ENCODE peak calls at places on chromosomes 6 and 20, in four cellular contexts. One of them, this sample, is unnamed.

GRCh38 chr6:51045548-51045947 is 226.9 kb downstream of the TFAP2B start:
- DNase-seq in CD8-positive, alpha-beta T cell: no peak
- DNase-seq in BJ: no peak
- DNase-seq in cardiac fibroblast: no peak
- DNase-seq in this sample: no peak

GRCh38 chr6:141301779-141302178 is 830.9 kb upstream of the GJE1 start:
- DNase-seq in BJ: no peak
- DNase-seq in CD8-positive, alpha-beta T cell: no peak
- DNase-seq in cardiac fibroblast: peak
- DNase-seq in this sample: no peak

GRCh38 chr6:150996968-150997367 is 131.5 kb downstream of the MTHFD1L start:
- DNase-seq in CD8-positive, alpha-beta T cell: no peak
- DNase-seq in BJ: no peak
- DNase-seq in cardiac fibroblast: no peak
- DNase-seq in this sample: no peak

GRCh38 chr6:39530201-39530759 is 194.9 kb downstream of the KIF6 start:
- DNase-seq in CD8-positive, alpha-beta T cell: no peak
- DNase-seq in BJ: no peak
- DNase-seq in cardiac fibroblast: peak
- DNase-seq in this sample: peak

GRCh38 chr20:44961024-44961866 is 1.0 kb upstream of the TOMM34 start:
- DNase-seq in BJ: no peak
- DNase-seq in cardiac fibroblast: no peak
- DNase-seq in CD8-positive, alpha-beta T cell: no peak
- DNase-seq in this sample: no peak

GRCh38 chr6:139942333-139942732 is 567.9 kb upstream of the CITED2 start:
- DNase-seq in cardiac fibroblast: no peak
- DNase-seq in BJ: no peak
- DNase-seq in CD8-positive, alpha-beta T cell: no peak
- DNase-seq in this sample: no peak

GRCh38 chr6:159693894-159694545 is 979 bp upstream of the SOD2 start:
- DNase-seq in BJ: no peak
- DNase-seq in cardiac fibroblast: peak
- DNase-seq in CD8-positive, alpha-beta T cell: peak
- DNase-seq in this sample: no peak

GRCh38 chr6:39191236-39191930 is 37.9 kb downstream of the KCNK5 start:
- DNase-seq in cardiac fibroblast: no peak
- DNase-seq in CD8-positive, alpha-beta T cell: no peak
- DNase-seq in BJ: no peak
- DNase-seq in this sample: no peak

GRCh38 chr6:97282238-97282725 is 734 bp downstream of the MMS22L start:
- DNase-seq in CD8-positive, alpha-beta T cell: no peak
- DNase-seq in cardiac fibroblast: peak
- DNase-seq in BJ: no peak
- DNase-seq in this sample: no peak

GRCh38 chr20:39880890-39881289 is 808.1 kb downstream of the MAFB start:
- DNase-seq in CD8-positive, alpha-beta T cell: no peak
- DNase-seq in cardiac fibroblast: peak
- DNase-seq in BJ: no peak
- DNase-seq in this sample: no peak

GRCh38 chr20:4283011-4283410 is 267.7 kb upstream of the RNF24 start:
- DNase-seq in CD8-positive, alpha-beta T cell: no peak
- DNase-seq in cardiac fibroblast: no peak
- DNase-seq in BJ: no peak
- DNase-seq in this sample: no peak

GRCh38 chr6:12011276-12012112 is 618 bp upstream of the HIVEP1 start:
- DNase-seq in cardiac fibroblast: peak
- DNase-seq in BJ: peak
- DNase-seq in CD8-positive, alpha-beta T cell: peak
- DNase-seq in this sample: peak
- H3K4me3 ChIP-seq in cardiac fibroblast: peak
- H3K4me3 ChIP-seq in BJ: peak
- H3K4me3 ChIP-seq in CD8-positive, alpha-beta T cell: no peak
- H3K4me3 ChIP-seq in this sample: peak

DNA sequence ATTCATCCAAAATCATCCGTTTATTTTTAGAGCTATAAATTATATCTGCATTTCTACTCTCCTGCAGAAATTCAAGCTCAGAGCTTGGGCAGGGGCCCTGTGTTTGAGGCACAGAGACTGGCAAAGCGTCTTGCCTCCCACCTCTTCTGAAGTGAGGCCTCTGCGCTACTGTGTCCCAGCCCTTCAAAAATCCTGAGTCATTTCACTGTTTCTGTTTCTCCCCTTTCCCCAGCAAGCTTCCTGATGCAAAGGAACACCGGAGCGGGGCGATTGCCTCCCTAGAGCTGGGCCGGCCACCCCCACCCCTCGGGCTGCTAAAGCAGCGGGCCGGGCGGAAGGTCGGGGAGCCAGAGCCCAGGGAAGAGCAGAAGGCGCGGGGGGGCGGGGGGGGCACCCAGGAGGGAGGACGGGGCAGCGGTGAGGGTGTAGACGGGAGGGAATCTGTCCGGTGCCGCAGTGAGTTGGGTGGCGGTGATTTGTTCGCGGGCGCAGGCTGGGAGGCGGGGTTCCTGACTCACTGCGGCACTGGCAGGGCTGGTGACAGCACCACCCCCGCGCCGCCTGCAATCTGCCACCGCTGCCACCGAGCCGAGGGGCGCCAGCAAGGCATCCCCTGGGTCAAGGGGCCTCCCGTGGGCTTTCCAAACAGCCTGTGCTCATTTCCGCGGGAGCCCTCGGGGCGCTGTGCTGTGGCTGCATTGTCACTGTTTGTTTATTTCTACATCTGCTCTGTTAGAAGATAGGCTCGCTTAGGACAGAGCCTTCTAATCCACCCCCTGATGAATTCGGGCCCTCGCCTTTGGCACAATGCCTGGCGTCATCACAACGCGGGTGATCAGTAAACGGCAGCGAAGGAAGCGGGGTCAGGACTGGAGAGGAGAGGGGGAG is 46.5 kb upstream of the SNAP25 start:
- DNase-seq in BJ: no peak
- DNase-seq in cardiac fibroblast: peak
- DNase-seq in CD8-positive, alpha-beta T cell: no peak
- DNase-seq in this sample: peak
- TF ChIP-seq CTCF in BJ: no peak
- TF ChIP-seq CTCF in cardiac fibroblast: no peak
- TF ChIP-seq CTCF in CD8-positive, alpha-beta T cell: no peak
- TF ChIP-seq CTCF in this sample: no peak

DNA sequence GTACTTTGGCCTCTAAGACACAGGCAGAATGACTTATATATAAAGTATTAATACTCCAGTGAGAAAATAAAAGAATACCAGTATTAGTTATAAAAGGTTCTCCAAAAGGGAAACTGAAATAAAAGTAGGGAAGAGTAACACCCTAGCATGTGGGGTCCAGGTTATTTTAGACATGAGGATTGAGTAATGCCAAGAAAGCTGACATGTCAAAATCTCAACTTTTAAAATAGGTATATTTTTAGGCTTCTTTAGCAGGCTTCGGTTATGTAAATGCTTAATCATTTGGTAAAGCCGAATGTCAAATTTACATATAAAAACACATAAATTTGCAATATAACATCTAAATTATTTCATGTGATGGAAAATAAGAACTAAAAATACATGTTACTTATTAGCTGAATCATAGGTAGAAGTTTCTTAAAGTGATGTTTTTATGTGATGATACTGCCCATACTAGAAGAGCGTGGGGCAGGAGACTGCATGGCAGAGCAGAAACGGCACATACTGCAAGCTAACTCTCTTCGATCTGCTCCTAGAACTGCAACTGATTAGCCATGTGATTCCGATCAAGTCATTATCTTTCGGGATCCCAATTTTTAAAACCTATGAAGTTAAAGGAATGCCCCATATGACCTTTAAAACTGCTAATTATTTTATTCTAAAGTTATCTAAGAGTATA is 129.4 kb upstream of the DST start:
- DNase-seq in cardiac fibroblast: no peak
- DNase-seq in BJ: no peak
- DNase-seq in CD8-positive, alpha-beta T cell: no peak
- DNase-seq in this sample: no peak
- H3K4me3 ChIP-seq in cardiac fibroblast: no peak
- H3K4me3 ChIP-seq in BJ: no peak
- H3K4me3 ChIP-seq in CD8-positive, alpha-beta T cell: no peak
- H3K4me3 ChIP-seq in this sample: no peak

GRCh38 chr20:36173451-36173933 is 19.0 kb downstream of the EPB41L1 start:
- DNase-seq in BJ: no peak
- DNase-seq in cardiac fibroblast: peak
- DNase-seq in CD8-positive, alpha-beta T cell: peak
- DNase-seq in this sample: no peak

GRCh38 chr20:36175016-36175415 is 20.5 kb downstream of the EPB41L1 start:
- DNase-seq in BJ: no peak
- DNase-seq in cardiac fibroblast: no peak
- DNase-seq in CD8-positive, alpha-beta T cell: no peak
- DNase-seq in this sample: no peak

GRCh38 chr20:36177716-36178115 is 23.2 kb downstream of the EPB41L1 start:
- DNase-seq in cardiac fibroblast: no peak
- DNase-seq in CD8-positive, alpha-beta T cell: no peak
- DNase-seq in BJ: no peak
- DNase-seq in this sample: no peak

GRCh38 chr20:36179170-36179945 is 24.8 kb downstream of the EPB41L1 start:
- DNase-seq in CD8-positive, alpha-beta T cell: no peak
- DNase-seq in cardiac fibroblast: no peak
- DNase-seq in BJ: no peak
- DNase-seq in this sample: no peak

GRCh38 chr20:36175475-36175995 is 21.0 kb downstream of the EPB41L1 start:
- DNase-seq in cardiac fibroblast: no peak
- DNase-seq in CD8-positive, alpha-beta T cell: no peak
- DNase-seq in BJ: no peak
- DNase-seq in this sample: no peak
- TF ChIP-seq CTCF in cardiac fibroblast: no peak
- TF ChIP-seq CTCF in CD8-positive, alpha-beta T cell: no peak
- TF ChIP-seq CTCF in BJ: no peak
- TF ChIP-seq CTCF in this sample: no peak

GRCh38 chr6:16432075-16433032 is 194.0 kb downstream of the GMPR start:
- DNase-seq in CD8-positive, alpha-beta T cell: no peak
- DNase-seq in cardiac fibroblast: peak
- DNase-seq in BJ: no peak
- DNase-seq in this sample: no peak

GRCh38 chr6:16429669-16430068 is 191.3 kb downstream of the GMPR start:
- DNase-seq in BJ: no peak
- DNase-seq in cardiac fibroblast: no peak
- DNase-seq in CD8-positive, alpha-beta T cell: no peak
- DNase-seq in this sample: no peak

GRCh38 chr6:16433338-16433737 is 195.0 kb downstream of the GMPR start:
- DNase-seq in BJ: no peak
- DNase-seq in CD8-positive, alpha-beta T cell: no peak
- DNase-seq in cardiac fibroblast: no peak
- DNase-seq in this sample: no peak

GRCh38 chr6:16427124-16427523 is 188.7 kb downstream of the GMPR start:
- DNase-seq in CD8-positive, alpha-beta T cell: no peak
- DNase-seq in BJ: no peak
- DNase-seq in cardiac fibroblast: no peak
- DNase-seq in this sample: no peak

GRCh38 chr6:16430661-16431089 is 192.3 kb downstream of the GMPR start:
- DNase-seq in BJ: no peak
- DNase-seq in CD8-positive, alpha-beta T cell: no peak
- DNase-seq in cardiac fibroblast: peak
- DNase-seq in this sample: no peak
- H3K4me3 ChIP-seq in BJ: no peak
- H3K4me3 ChIP-seq in CD8-positive, alpha-beta T cell: no peak
- H3K4me3 ChIP-seq in cardiac fibroblast: no peak
- H3K4me3 ChIP-seq in this sample: no peak

DNA sequence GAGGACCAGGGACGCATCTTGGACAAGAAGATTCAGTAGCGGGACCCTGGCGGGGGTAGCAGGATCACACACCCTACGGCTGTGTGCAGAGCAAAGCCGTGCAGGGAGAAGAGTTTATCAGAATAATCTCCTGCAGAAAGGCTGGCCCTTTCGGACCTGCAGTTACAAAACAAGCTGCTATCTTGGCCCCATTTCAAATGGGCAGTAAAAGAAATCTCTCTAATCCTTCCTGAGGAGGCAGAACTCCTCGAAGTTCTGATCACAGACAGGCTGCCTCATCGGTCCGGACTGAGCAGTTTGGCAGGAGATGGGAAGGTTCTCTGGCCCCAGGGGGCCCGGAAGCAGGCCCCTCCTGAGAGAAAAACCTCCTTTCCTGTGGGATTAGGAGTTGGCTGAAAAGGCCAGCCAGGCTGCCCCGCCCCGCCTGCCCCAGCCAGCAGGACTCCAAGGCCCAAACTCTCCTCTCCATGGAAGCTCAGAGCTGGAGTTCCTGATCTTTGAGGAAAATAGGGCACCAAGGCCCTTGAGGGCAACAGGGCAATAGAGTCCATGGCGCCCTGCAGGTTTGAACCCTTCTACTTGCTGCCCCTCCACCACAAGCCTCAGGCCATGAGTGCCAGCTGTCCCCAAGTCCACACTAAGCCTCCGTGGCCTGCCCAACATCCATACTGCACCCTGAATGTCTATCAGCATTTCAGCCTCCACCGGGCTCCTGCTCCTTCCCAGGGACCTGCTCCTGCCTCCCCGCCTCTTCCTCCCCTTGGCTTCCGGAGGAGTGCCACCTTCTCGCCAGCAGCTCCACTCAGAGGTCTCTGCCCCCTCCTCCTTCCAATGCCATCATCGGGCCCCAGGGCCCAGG is 141.3 kb downstream of the PREX1 start:
- DNase-seq in BJ: no peak
- DNase-seq in cardiac fibroblast: peak
- DNase-seq in CD8-positive, alpha-beta T cell: no peak
- DNase-seq in this sample: no peak
- TF ChIP-seq CTCF in BJ: no peak
- TF ChIP-seq CTCF in cardiac fibroblast: no peak
- TF ChIP-seq CTCF in CD8-positive, alpha-beta T cell: no peak
- TF ChIP-seq CTCF in this sample: no peak

DNA sequence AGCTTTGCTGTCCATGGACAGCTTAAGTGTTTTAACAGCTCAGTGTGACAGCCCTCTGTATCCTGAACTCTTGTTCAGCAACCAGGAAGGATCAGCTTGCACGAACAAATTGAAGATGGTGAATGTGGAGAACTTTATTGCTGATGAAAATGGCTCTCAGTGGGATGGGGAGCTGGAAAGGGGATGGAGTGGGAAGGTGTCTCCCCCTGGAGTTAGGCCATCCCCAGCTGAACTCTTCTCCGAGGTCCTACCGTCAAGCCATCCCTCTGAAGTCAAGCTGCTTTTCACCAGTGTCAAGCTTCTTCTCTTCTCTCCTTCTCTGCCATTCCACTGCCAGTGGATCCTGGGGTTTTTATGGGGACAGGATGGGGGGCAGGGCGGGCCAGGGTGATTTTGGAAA is 26.6 kb downstream of the NT5E start:
- DNase-seq in BJ: no peak
- DNase-seq in CD8-positive, alpha-beta T cell: no peak
- DNase-seq in cardiac fibroblast: no peak
- DNase-seq in this sample: no peak
- H3K4me3 ChIP-seq in BJ: no peak
- H3K4me3 ChIP-seq in CD8-positive, alpha-beta T cell: no peak
- H3K4me3 ChIP-seq in cardiac fibroblast: no peak
- H3K4me3 ChIP-seq in this sample: no peak

DNA sequence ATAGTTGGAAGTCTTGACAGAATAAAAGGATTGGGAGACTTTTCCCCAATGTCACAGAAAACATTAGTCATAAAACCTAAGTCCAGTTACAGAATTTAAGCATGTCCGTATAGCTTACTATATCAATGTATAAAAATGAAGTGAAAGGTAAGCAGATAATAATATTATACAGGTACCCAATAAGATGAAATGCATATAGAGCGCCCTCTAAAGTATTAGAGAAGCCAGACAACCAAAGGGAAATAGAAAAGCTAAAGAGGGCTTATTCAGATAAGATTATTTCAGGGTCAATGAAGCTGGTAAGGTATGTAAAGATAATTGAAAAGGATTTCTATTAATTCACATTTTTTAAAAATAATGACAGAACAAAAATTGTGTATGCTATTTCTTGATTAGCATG is 947.7 kb upstream of the MAP3K7 start:
- DNase-seq in BJ: no peak
- DNase-seq in CD8-positive, alpha-beta T cell: no peak
- DNase-seq in cardiac fibroblast: no peak
- DNase-seq in this sample: no peak
- TF ChIP-seq CTCF in BJ: no peak
- TF ChIP-seq CTCF in CD8-positive, alpha-beta T cell: no peak
- TF ChIP-seq CTCF in cardiac fibroblast: no peak
- TF ChIP-seq CTCF in this sample: no peak